ENCODE peak calls at places on chromosomes 4 and X, in seven cellular contexts. One of them, this sample, is unnamed.
A peak's percentile ranks its signal among the peaks of the same experiment; 100 is the strongest.

GRCh38 chrX:133981908-133982307 is 3.5 kb downstream of the GPC3 start:
- DNase-seq in smooth muscle cell of the brain vasculature: no peak
- DNase-seq in A549: no peak
- DNase-seq in B cell: no peak
- DNase-seq in GM03348: no peak
- DNase-seq in chondrocyte: no peak
- DNase-seq in activated CD4-positive, CD25-positive, alpha-beta regulatory T cell: no peak
- DNase-seq in this sample: no peak

GRCh38 chrX:15497865-15498264 is 2.7 kb upstream of the BMX start:
- DNase-seq in smooth muscle cell of the brain vasculature: no peak
- DNase-seq in A549: peak; percentile 68
- DNase-seq in B cell: peak; percentile 54
- DNase-seq in GM03348: peak; percentile 30
- DNase-seq in chondrocyte: no peak
- DNase-seq in activated CD4-positive, CD25-positive, alpha-beta regulatory T cell: no peak
- DNase-seq in this sample: peak; percentile 44

GRCh38 chr4:148539387-148539786 is 97.2 kb upstream of the NR3C2 start:
- DNase-seq in smooth muscle cell of the brain vasculature: no peak
- DNase-seq in A549: no peak
- DNase-seq in B cell: no peak
- DNase-seq in GM03348: no peak
- DNase-seq in chondrocyte: no peak
- DNase-seq in activated CD4-positive, CD25-positive, alpha-beta regulatory T cell: no peak
- DNase-seq in this sample: no peak

GRCh38 chr4:167779280-167779679 is 313.1 kb upstream of the ANXA10 start:
- DNase-seq in smooth muscle cell of the brain vasculature: no peak
- DNase-seq in A549: no peak
- DNase-seq in B cell: no peak
- DNase-seq in GM03348: no peak
- DNase-seq in chondrocyte: no peak
- DNase-seq in activated CD4-positive, CD25-positive, alpha-beta regulatory T cell: no peak
- DNase-seq in this sample: no peak

GRCh38 chrX:70592091-70592490 is 147.5 kb downstream of the DLG3 start:
- DNase-seq in smooth muscle cell of the brain vasculature: no peak
- DNase-seq in A549: peak; percentile 14
- DNase-seq in B cell: no peak
- DNase-seq in GM03348: peak; percentile 28
- DNase-seq in chondrocyte: no peak
- DNase-seq in activated CD4-positive, CD25-positive, alpha-beta regulatory T cell: no peak
- DNase-seq in this sample: no peak

GRCh38 chr4:169094656-169095231 is 84.7 kb upstream of the CBR4 start:
- DNase-seq in smooth muscle cell of the brain vasculature: no peak
- DNase-seq in A549: no peak
- DNase-seq in B cell: no peak
- DNase-seq in GM03348: no peak
- DNase-seq in chondrocyte: no peak
- DNase-seq in activated CD4-positive, CD25-positive, alpha-beta regulatory T cell: no peak
- DNase-seq in this sample: no peak

GRCh38 chr4:139734201-139734874 is 68.7 kb downstream of the MGST2 start:
- DNase-seq in smooth muscle cell of the brain vasculature: no peak
- DNase-seq in A549: no peak
- DNase-seq in B cell: no peak
- DNase-seq in GM03348: peak; percentile 59
- DNase-seq in chondrocyte: no peak
- DNase-seq in activated CD4-positive, CD25-positive, alpha-beta regulatory T cell: no peak
- DNase-seq in this sample: no peak

GRCh38 chrX:104913348-104913747 is 307.1 kb downstream of the TEX13A start:
- DNase-seq in smooth muscle cell of the brain vasculature: no peak
- DNase-seq in A549: no peak
- DNase-seq in B cell: no peak
- DNase-seq in GM03348: peak; percentile 1
- DNase-seq in chondrocyte: no peak
- DNase-seq in activated CD4-positive, CD25-positive, alpha-beta regulatory T cell: no peak
- DNase-seq in this sample: no peak

GRCh38 chr4:48343531-48343930 is 2.2 kb downstream of the SLAIN2 start:
- DNase-seq in smooth muscle cell of the brain vasculature: no peak
- DNase-seq in A549: no peak
- DNase-seq in B cell: no peak
- DNase-seq in GM03348: peak; percentile 7
- DNase-seq in chondrocyte: no peak
- DNase-seq in activated CD4-positive, CD25-positive, alpha-beta regulatory T cell: no peak
- DNase-seq in this sample: no peak

GRCh38 chr4:38717604-38718003 is 53.6 kb downstream of the KLF3 start:
- DNase-seq in smooth muscle cell of the brain vasculature: no peak
- DNase-seq in A549: no peak
- DNase-seq in B cell: no peak
- DNase-seq in GM03348: peak; percentile 66
- DNase-seq in chondrocyte: no peak
- DNase-seq in activated CD4-positive, CD25-positive, alpha-beta regulatory T cell: no peak
- DNase-seq in this sample: no peak

GRCh38 chrX:139052461-139052860 is 340.9 kb upstream of the FGF13 start:
- DNase-seq in smooth muscle cell of the brain vasculature: no peak
- DNase-seq in A549: no peak
- DNase-seq in B cell: no peak
- DNase-seq in GM03348: no peak
- DNase-seq in chondrocyte: no peak
- DNase-seq in activated CD4-positive, CD25-positive, alpha-beta regulatory T cell: no peak
- DNase-seq in this sample: no peak

GRCh38 chrX:115018040-115018647 is 728 bp upstream of the IL13RA2 start:
- DNase-seq in smooth muscle cell of the brain vasculature: no peak
- DNase-seq in A549: no peak
- DNase-seq in B cell: peak; percentile 1
- DNase-seq in GM03348: no peak
- DNase-seq in chondrocyte: no peak
- DNase-seq in activated CD4-positive, CD25-positive, alpha-beta regulatory T cell: no peak
- DNase-seq in this sample: no peak

This sample was measured in GM20000.